ENCODE peak calls at places on chromosomes 5 and 9, in seven cellular contexts. T, J, G, C, M, R and K are unnamed samples.

GRCh38 chr5:33317271-33317670 is 123.5 kb upstream of the TARS1 start:
- DNase-seq in R (no peak), J (peak; percentile 53), M (no peak), T (peak; percentile 59), C (no peak), G (no peak), K (no peak)

GRCh38 chr5:16773990-16774389 is 157.2 kb upstream of the RETREG1 start:
- DNase-seq in G (peak; percentile 45), J (no peak), T (no peak), C (no peak), M (no peak), R (peak; percentile 89), K (no peak)

GRCh38 chr9:83920469-83920941 is 727 bp downstream of the KIF27 start:
- DNase-seq in J (peak; percentile 58), C (no peak), R (peak; percentile 77), T (peak; percentile 50), M (peak; percentile 52), G (no peak), K (no peak)

GRCh38 chr5:107985144-107985543 is 314.4 kb upstream of the EFNA5 start:
- DNase-seq in G (no peak), R (peak; percentile 61), M (no peak), T (no peak), C (no peak), J (peak; percentile 42), K (no peak)

GRCh38 chr5:102807878-102808502 is 52.9 kb downstream of the PAM start:
- DNase-seq in J (no peak), R (peak; percentile 21), C (no peak), T (no peak), M (no peak), G (no peak), K (peak; percentile 58)

GRCh38 chr9:81381694-81382093 is 307.7 kb downstream of the TLE1 start:
- DNase-seq in J (no peak), G (no peak), R (no peak), C (no peak), M (no peak), T (no peak), K (no peak)

GRCh38 chr9:137905740-137906139 is 28.2 kb downstream of the CACNA1B start:
- DNase-seq in C (no peak), R (no peak), G (no peak), M (no peak), J (no peak), T (no peak), K (no peak)

GRCh38 chr9:111108946-111109345 is 70.7 kb upstream of the LPAR1 start:
- DNase-seq in C (peak; percentile 40), R (peak; percentile 43), M (no peak), J (peak; percentile 15), T (peak; percentile 73), G (peak; percentile 83), K (peak; percentile 34)

GRCh38 chr9:129362287-129363098 is 184.4 kb upstream of the IER5L start:
- DNase-seq in G (no peak), R (no peak), T (no peak), J (peak; percentile 75), M (no peak), C (no peak), K (no peak)

GRCh38 chr5:180093241-180093640 is 21.7 kb upstream of the RNF130 start:
- DNase-seq in T (no peak), R (no peak), M (no peak), C (no peak), J (no peak), G (no peak), K (no peak)

GRCh38 chr5:180090098-180090768 is 18.7 kb upstream of the RNF130 start:
- DNase-seq in T (peak; percentile 58), G (no peak), R (peak; percentile 65), M (no peak), J (peak; percentile 57), C (no peak), K (peak; percentile 56)

GRCh38 chr5:180088561-180088960 is 17.0 kb upstream of the RNF130 start:
- DNase-seq in C (no peak), G (no peak), J (no peak), M (no peak), R (no peak), T (no peak), K (no peak)

GRCh38 chr5:180093651-180094382 is 22.3 kb upstream of the RNF130 start:
- DNase-seq in J (no peak), C (no peak), G (no peak), R (peak; percentile 66), M (no peak), T (no peak), K (no peak)

DNA sequence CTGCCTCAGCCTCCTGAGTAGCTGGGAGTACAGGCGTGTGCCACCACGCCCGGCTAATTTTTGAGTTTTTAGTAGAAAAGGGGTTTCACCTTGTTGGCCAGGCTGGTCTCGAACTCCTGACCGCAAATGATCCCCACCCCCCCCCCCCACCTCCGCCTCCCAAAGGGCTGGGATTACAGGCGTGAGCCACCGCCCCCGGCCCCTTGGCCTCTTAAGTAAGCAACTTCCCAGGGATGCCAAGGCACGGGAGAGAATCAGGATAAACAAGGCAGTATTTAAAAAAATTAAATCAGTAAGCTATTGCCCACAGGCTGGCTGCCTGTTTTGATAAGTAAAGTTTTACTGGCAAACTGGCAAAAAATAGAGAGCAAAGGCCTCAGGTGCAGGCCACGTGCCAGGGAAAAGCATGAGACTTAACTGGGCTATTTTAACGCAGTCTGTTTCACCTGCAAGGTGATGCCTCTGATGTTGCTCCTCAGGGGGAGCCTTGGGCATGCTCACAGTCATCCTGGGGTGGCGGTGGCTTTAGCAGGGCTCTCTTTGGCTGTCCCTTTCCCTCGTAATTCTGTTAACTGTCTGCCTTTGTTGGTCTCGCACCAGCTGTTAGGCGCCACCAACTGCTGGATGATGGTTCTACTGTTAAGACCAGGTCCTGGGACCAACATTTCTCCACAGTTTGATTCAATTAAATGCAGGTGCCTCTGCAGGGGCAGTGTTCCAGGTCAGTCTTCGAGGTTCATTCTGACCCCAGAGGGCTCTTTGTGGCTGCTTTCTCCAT is 19.4 kb upstream of the RNF130 start:
- DNase-seq in T (peak; percentile 23), C (no peak), G (no peak), M (no peak), R (peak; percentile 69), J (peak; percentile 52), K (peak; percentile 36)
- TF ChIP-seq CTCF in T (peak; percentile 13), C (no peak), G (peak; percentile 38), M (peak; percentile 39), R (peak; percentile 45), J (peak; percentile 49), K (peak; percentile 53)

GRCh38 chr9:1726993-1727759 is 288.0 kb upstream of the SMARCA2 start:
- DNase-seq in M (no peak), C (no peak), G (no peak), T (no peak), R (no peak), J (no peak), K (no peak)
- TF ChIP-seq CTCF in M (no peak), C (no peak), G (no peak), T (no peak), R (peak; percentile 7), J (peak; percentile 16), K (no peak)

DNA sequence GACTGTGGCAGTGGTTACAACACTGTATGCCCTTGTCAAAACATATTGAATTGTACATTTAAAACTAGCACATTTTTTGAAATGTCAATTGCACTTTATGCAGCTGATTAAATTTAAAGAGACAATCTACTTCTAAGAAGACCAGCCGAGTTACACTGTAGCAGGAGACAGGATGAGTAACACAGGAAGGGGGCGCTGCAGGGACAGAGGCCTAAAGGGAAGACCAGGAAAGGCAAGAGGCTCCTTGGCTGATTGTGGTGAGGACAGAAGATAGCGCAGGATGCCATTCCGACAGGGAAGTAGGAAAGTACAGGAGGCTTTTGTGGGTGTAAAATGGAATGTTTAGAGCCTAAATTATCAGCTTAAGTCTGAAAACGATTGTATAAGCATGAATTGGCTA is 28.2 kb upstream of the PPP2R2B start:
- DNase-seq in G (no peak), M (no peak), C (no peak), R (no peak), J (peak; percentile 25), T (no peak), K (no peak)
- TF ChIP-seq CTCF in G (no peak), M (peak; percentile 32), C (no peak), R (no peak), J (no peak), T (no peak), K (peak; percentile 45)

DNA sequence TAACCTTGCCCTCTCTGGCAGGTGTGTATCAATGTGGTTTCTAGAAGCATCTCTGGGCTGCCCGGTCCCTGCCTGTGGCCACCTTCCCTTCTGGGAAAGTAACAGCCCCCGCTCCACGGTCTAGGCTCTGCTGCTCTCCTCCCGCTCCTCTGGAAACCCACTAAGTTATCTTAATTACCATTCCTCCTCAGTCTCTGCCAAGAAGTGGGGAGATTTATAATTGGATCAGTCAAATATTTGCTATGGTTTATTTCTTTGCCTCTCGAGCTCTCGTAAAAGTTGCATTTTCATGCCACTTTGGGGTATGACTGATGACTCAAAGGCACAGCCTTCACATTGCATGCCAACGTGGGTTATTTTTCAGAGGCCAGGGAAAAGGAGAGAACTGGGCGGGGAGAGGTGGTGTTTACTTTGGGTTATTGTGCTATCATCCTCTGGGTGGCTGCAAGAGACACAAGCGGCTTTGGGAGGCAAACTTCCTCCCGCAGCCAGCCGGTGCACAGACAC is 205.3 kb upstream of the WWC1 start:
- DNase-seq in C (no peak), G (peak; percentile 84), R (peak; percentile 42), J (peak; percentile 60), T (no peak), M (no peak), K (no peak)
- TF ChIP-seq CTCF in C (no peak), G (peak; percentile 34), R (peak; percentile 38), J (peak; percentile 46), T (no peak), M (no peak), K (no peak)

DNA sequence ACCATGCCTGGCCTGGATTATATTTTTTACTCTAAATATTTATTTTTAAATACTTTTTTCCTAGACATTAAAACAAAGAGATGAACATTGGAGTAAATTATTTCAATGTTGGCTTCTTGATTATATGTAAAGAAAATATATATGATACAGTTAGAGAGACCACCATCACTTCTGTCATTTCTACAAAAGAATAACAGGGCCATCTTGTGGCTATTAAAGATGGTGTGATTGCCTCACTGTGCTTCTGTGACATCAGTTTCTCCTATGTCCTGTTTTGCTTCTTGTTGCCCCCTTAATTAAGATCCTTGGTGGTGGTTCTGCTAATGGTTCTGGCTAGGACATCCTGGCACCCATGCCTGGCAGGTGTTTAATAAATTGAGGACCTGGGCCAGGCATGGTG is 32.9 kb downstream of the NDFIP1 start:
- DNase-seq in J (no peak), M (no peak), R (no peak), T (no peak), G (no peak), C (no peak), K (no peak)
- TF ChIP-seq CTCF in J (no peak), M (peak; percentile 32), R (no peak), T (no peak), G (no peak), C (no peak), K (no peak)

GRCh38 chr5:163532203-163532892 is 26.9 kb downstream of the MAT2B start:
- DNase-seq in G (no peak), M (no peak), C (no peak), J (no peak), R (no peak), T (no peak), K (no peak)
- TF ChIP-seq CTCF in G (no peak), M (no peak), C (no peak), J (no peak), R (no peak), T (no peak), K (no peak)

GRCh38 chr5:91170266-91170665 is 212.9 kb downstream of the ARRDC3 start:
- DNase-seq in G (no peak), T (peak; percentile 83), J (peak; percentile 87), C (no peak), M (no peak), R (no peak), K (no peak)
- TF ChIP-seq CTCF in G (no peak), T (no peak), J (no peak), C (no peak), M (no peak), R (no peak), K (no peak)